ENCODE peak calls at places on chromosomes 2 and 18, in ten cellular contexts. D, R, M, K, V, X, H, W, O and N are unnamed samples.

GRCh38 chr2:164934790-164935466 is 20.4 kb downstream of the SLC38A11 start:
- DNase-seq in D (no peak), R (no peak), M (no peak), K (no peak), V (no peak), X (no peak), H (no peak), W (no peak), O (no peak), N (no peak)

GRCh38 chr2:9897796-9898195 is 53.7 kb upstream of the GRHL1 start:
- DNase-seq in D (no peak), R (no peak), M (no peak), K (no peak), V (no peak), X (peak; percentile 32), H (no peak), W (no peak), O (no peak), N (peak; percentile 3)

GRCh38 chr2:74551942-74552913 is 1.5 kb downstream of the LOXL3 start:
- DNase-seq in D (no peak), R (no peak), M (no peak), K (no peak), V (no peak), X (no peak), H (no peak), W (no peak), O (no peak), N (no peak)

GRCh38 chr2:44572196-44572900 is 210.6 kb downstream of the CAMKMT start:
- DNase-seq in D (no peak), R (no peak), M (no peak), K (no peak), V (no peak), X (no peak), H (no peak), W (no peak), O (no peak), N (no peak)

GRCh38 chr2:122300758-122301157 is 545.3 kb downstream of the TSN start:
- DNase-seq in D (no peak), R (no peak), M (no peak), K (no peak), V (peak; percentile 34), X (peak; percentile 48), H (no peak), W (no peak), O (no peak), N (no peak)

GRCh38 chr2:206989306-206989705 is 50.0 kb downstream of the CPO start:
- DNase-seq in D (no peak), R (peak; percentile 66), M (no peak), K (peak; percentile 19), V (peak; percentile 42), X (peak; percentile 72), H (peak; percentile 57), W (peak; percentile 25), O (no peak), N (peak; percentile 60)

GRCh38 chr2:179543361-179543901 is 278.8 kb upstream of the SESTD1 start:
- DNase-seq in D (no peak), R (no peak), M (no peak), K (no peak), V (no peak), X (peak; percentile 7), H (no peak), W (no peak), O (no peak), N (no peak)

GRCh38 chr2:143936758-143937562 is 583.0 kb downstream of the ZEB2 start:
- DNase-seq in D (peak; percentile 10), R (peak; percentile 64), M (no peak), K (peak; percentile 48), V (no peak), X (peak; percentile 81), H (peak; percentile 57), W (peak; percentile 21), O (no peak), N (peak; percentile 73)

GRCh38 chr2:154375625-154376020 is 322.9 kb upstream of the KCNJ3 start:
- DNase-seq in D (no peak), R (peak; percentile 70), M (no peak), K (peak; percentile 46), V (no peak), X (peak; percentile 85), H (no peak), W (no peak), O (no peak), N (peak; percentile 51)

GRCh38 chr2:128780434-128781080 is 461.9 kb upstream of the HS6ST1 start:
- DNase-seq in D (no peak), R (no peak), M (no peak), K (no peak), V (no peak), X (no peak), H (no peak), W (no peak), O (no peak), N (no peak)

GRCh38 chr2:64678771-64679615 is 25.3 kb upstream of the SERTAD2 start:
- DNase-seq in D (no peak), R (no peak), M (no peak), K (no peak), V (peak; percentile 37), X (no peak), H (no peak), W (no peak), O (no peak), N (no peak)

GRCh38 chr18:48889981-48890735 is 60.6 kb downstream of the SMAD7 start:
- DNase-seq in D (no peak), R (no peak), M (no peak), K (no peak), V (no peak), X (no peak), H (no peak), W (no peak), O (no peak), N (no peak)
- H3K27ac ChIP-seq in D (no peak overlapping the region), R (no peak overlapping the region), M (no peak overlapping the region), K (no peak overlapping the region), V (no peak overlapping the region), X (no peak overlapping the region), H (no peak overlapping the region), W (no peak overlapping the region), O (no peak overlapping the region), N (peak overlapping the region; percentile 40)

DNA sequence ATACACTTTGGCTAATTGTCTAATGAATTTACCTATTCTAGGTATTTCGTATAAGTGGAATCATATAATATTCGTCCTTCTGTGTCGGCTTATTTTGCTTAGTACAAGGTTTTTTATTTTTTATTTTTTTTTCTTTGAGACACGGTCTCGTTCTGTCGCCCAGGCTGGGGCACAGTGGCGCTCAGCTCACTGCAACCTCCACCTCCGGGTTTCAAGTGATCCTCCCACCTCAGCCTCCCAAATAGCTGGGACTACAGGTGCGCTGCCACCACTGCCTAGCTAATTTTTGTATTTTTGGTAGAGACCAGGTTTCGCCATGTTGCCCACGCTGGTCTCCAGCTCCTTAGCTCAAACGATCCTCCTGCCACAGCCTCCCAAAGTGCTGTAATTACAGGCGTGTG is 38.2 kb downstream of the PCBP1 start:
- DNase-seq in D (no peak), R (no peak), M (no peak), K (no peak), V (no peak), X (no peak), H (no peak), W (no peak), O (no peak), N (no peak)
- H3K4me1 ChIP-seq in D (peaks cover 23% of the 10 kb centered on the region), R (peaks cover 21% of the 10 kb centered on the region), M (peaks cover 62% of the 10 kb centered on the region), K (peaks cover 9% of the 10 kb centered on the region), V (peaks cover 52% of the 10 kb centered on the region), X (peaks cover 30% of the 10 kb centered on the region), H (no peaks in the 10 kb centered on the region), W (peaks cover 45% of the 10 kb centered on the region), O (peaks cover 57% of the 10 kb centered on the region), N (peaks cover 26% of the 10 kb centered on the region)

DNA sequence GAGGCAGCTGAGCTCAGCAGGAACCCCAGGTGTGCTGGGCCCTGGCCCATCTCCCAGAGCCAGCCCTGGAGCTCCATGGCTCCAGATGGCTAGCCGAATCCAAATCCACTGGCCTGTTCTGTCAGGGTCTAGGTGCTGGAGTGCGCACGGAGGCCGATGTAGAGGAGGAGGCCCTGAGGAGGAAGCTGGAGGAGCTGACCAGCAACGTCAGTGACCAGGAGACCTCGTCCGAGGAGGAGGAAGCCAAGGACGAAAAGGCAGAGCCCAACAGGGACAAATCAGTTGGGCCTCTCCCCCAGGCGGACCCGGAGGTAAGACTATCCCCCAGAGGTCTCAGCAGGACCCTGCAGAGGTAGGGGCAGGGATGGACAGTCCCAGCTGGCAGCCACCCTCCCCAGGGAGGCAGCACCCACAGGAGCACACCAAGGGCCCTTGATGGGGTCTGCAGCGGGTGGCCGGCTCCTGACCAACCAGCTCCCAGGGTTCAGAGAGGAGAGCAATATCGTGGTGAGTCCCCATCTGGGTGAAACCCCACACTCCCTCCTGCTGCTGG is 26.1 kb upstream of the PRLH start:
- DNase-seq in D (no peak), R (no peak), M (no peak), K (no peak), V (no peak), X (no peak), H (no peak), W (no peak), O (no peak), N (no peak)
- H3K27ac ChIP-seq in D (no peak overlapping the region), R (no peak overlapping the region), M (no peak overlapping the region), K (no peak overlapping the region), V (no peak overlapping the region), X (no peak overlapping the region), H (peak overlapping the region; percentile 88), W (peak overlapping the region; percentile 31), O (no peak overlapping the region), N (no peak overlapping the region)

GRCh38 chr2:26078939-26079338 is 45.1 kb downstream of the RAB10 start:
- DNase-seq in D (no peak), R (no peak), M (no peak), K (no peak), V (no peak), X (no peak), H (no peak), W (no peak), O (no peak), N (no peak)
- H3K4me1 ChIP-seq in D (peaks cover 16% of the 10 kb centered on the region), R (peaks cover 17% of the 10 kb centered on the region), M (no peaks in the 10 kb centered on the region), K (no peaks in the 10 kb centered on the region), V (peaks cover 23% of the 10 kb centered on the region), X (peaks cover 36% of the 10 kb centered on the region), H (no peaks in the 10 kb centered on the region), W (peaks cover 24% of the 10 kb centered on the region), O (no peaks in the 10 kb centered on the region), N (peaks cover 3% of the 10 kb centered on the region)